ENCODE peak calls at places on chromosomes 11 and 22, in five cellular contexts. Z is A549, P is stomach, K is esophagus muscularis mucosa, O is tibial nerve. T is an unnamed sample.

GRCh38 chr11:10395196-10395897 is 59.7 kb upstream of the AMPD3 start:
- DNase-seq in Z (no peak), P (no peak), K (no peak), O (no peak), T (no peak)

GRCh38 chr11:96122601-96123044 is 198.7 kb upstream of the MTMR2 start:
- DNase-seq in Z (no peak), P (no peak), K (no peak), O (no peak), T (no peak)

GRCh38 chr22:30224161-30224857 is 22.2 kb downstream of the LIF start:
- DNase-seq in Z (peak), P (no peak), K (no peak), O (no peak), T (no peak)

GRCh38 chr11:32893947-32894827 is 1.6 kb downstream of the QSER1 start:
- DNase-seq in Z (peak), P (no peak), K (no peak), O (no peak), T (no peak)

GRCh38 chr22:46175631-46176030 is 25.3 kb downstream of the PPARA start:
- DNase-seq in Z (no peak), P (no peak), K (no peak), O (no peak), T (no peak)

GRCh38 chr11:130849215-130849568 is 67.1 kb downstream of the SNX19 start:
- DNase-seq in Z (no peak), P (no peak), K (no peak), O (no peak), T (no peak)

GRCh38 chr22:44838316-44839016 is 86.1 kb downstream of the ARHGAP8 start:
- DNase-seq in Z (no peak), P (no peak), K (no peak), O (no peak), T (peak)

GRCh38 chr22:26672060-26672471 is 14.7 kb downstream of the MIAT start:
- DNase-seq in Z (no peak), P (no peak), K (no peak), O (no peak), T (peak)

GRCh38 chr11:37370817-37371216 is 772.8 kb upstream of the RAG2 start:
- DNase-seq in Z (no peak), P (no peak), K (no peak), O (no peak), T (no peak)

GRCh38 chr22:28882545-28882877 is 861 bp upstream of the ZNRF3 start:
- DNase-seq in Z (no peak), P (no peak), K (no peak), O (no peak), T (no peak)

GRCh38 chr11:65793144-65793581 is 6.3 kb downstream of the OVOL1 start:
- DNase-seq in Z (no peak), P (peak), K (no peak), O (no peak), T (no peak)

GRCh38 chr11:44036811-44037657 is 10.7 kb upstream of the ACCSL start:
- DNase-seq in Z (peak), P (peak), K (peak), O (peak), T (peak)

GRCh38 chr11:72561856-72562255 is 112.4 kb downstream of the PDE2A start:
- DNase-seq in Z (no peak), P (no peak), K (peak), O (no peak), T (no peak)

GRCh38 chr22:25154686-25154999 is 45.0 kb upstream of the CRYBB3 start:
- DNase-seq in Z (no peak), P (no peak), K (no peak), O (no peak), T (no peak)

GRCh38 chr11:1082346-1082727 is 7.7 kb downstream of the MUC2 start:
- DNase-seq in Z (no peak), P (no peak), K (no peak), O (no peak), T (peak)

GRCh38 chr22:44685384-44686056 is 16.5 kb upstream of the PRR5 start:
- DNase-seq in Z (peak), P (peak), K (no peak), O (no peak), T (no peak)

GRCh38 chr22:21642584-21643448 is 714 bp downstream of the SDF2L1 start:
- DNase-seq in Z (peak), P (peak), K (no peak), O (no peak), T (peak)

GRCh38 chr22:46145361-46145851 is 4.9 kb upstream of the PPARA start:
- DNase-seq in Z (no peak), P (no peak), K (no peak), O (no peak), T (no peak)

GRCh38 chr11:59076876-59077571 is 9.1 kb upstream of the GLYATL1B start:
- DNase-seq in Z (no peak), P (no peak), K (peak), O (no peak), T (no peak)

GRCh38 chr11:96620464-96621044 is 230.7 kb downstream of the JRKL start:
- DNase-seq in Z (no peak), P (no peak), K (no peak), O (no peak), T (no peak)

GRCh38 chr11:57155838-57156583 is 25.7 kb upstream of the LRRC55 start:
- DNase-seq in Z (no peak), P (no peak), K (no peak), O (no peak), T (no peak)

GRCh38 chr11:44032304-44033085 is 15.3 kb upstream of the ACCSL start:
- DNase-seq in Z (no peak), P (no peak), K (peak), O (no peak), T (no peak)

GRCh38 chr11:76668362-76669155 is 2.0 kb downstream of the LRRC32 start:
- DNase-seq in Z (no peak), P (no peak), K (no peak), O (peak), T (no peak)

GRCh38 chr11:18772211-18772610 is 19.4 kb downstream of the PTPN5 start:
- DNase-seq in Z (no peak), P (no peak), K (no peak), O (no peak), T (no peak)

GRCh38 chr11:126310229-126310991 is 6.5 kb downstream of the DCPS start:
- DNase-seq in Z (peak), P (peak), K (peak), O (peak), T (peak)

GRCh38 chr11:128361451-128362020 is 225.8 kb downstream of the ETS1 start:
- DNase-seq in Z (no peak), P (peak), K (no peak), O (no peak), T (no peak)

GRCh38 chr11:64925536-64926449 is 1.3 kb downstream of the PPP2R5B start:
- DNase-seq in Z (no peak), P (no peak), K (no peak), O (no peak), T (peak)

GRCh38 chr11:117110294-117110950 is 12.2 kb upstream of the SIK3 start:
- DNase-seq in Z (no peak), P (no peak), K (no peak), O (no peak), T (no peak)

GRCh38 chr11:86487670-86488069 is 113.0 kb downstream of the CCDC81 start:
- DNase-seq in Z (no peak), P (no peak), K (no peak), O (no peak), T (no peak)

GRCh38 chr11:86490582-86490981 is 115.9 kb downstream of the CCDC81 start:
- DNase-seq in Z (no peak), P (no peak), K (no peak), O (no peak), T (no peak)

GRCh38 chr11:86486261-86487030 is 111.8 kb downstream of the CCDC81 start:
- DNase-seq in Z (no peak), P (no peak), K (no peak), O (no peak), T (no peak)

GRCh38 chr11:86489442-86489841 is 114.8 kb downstream of the CCDC81 start:
- DNase-seq in Z (no peak), P (no peak), K (no peak), O (no peak), T (no peak)

DNA sequence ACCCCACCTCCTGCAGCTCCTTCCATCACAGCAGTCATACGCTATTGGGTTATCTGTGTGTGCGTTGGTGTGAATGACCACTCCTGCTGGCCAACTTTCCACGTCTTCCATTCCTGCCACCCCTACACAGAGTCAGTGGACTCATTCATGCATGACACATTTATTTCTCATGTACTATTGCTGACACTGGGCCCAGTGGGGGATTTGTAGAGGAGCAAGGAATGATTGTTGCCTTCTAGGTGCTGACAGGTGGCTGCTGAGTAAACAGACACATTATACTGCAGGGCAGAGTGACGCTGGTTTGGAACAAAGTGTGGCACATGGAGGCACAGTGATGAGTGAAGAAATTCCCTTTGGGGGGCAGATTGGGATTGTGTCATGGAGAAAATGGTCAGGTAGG is 113.9 kb downstream of the CCDC81 start:
- DNase-seq in Z (no peak), P (no peak), K (no peak), O (no peak), T (no peak)
- TF ChIP-seq EP300 in Z (no peak), P (no peak), K (no peak), O (no peak), T (no peak)

GRCh38 chr11:69122337-69122641 is 33.4 kb upstream of the SMIM38 start:
- DNase-seq in Z (peak), P (no peak), K (no peak), O (no peak), T (no peak)

GRCh38 chr11:69125861-69126260 is 29.9 kb upstream of the SMIM38 start:
- DNase-seq in Z (no peak), P (no peak), K (no peak), O (no peak), T (peak)

GRCh38 chr11:69122642-69123431 is 32.9 kb upstream of the SMIM38 start:
- DNase-seq in Z (peak), P (peak), K (no peak), O (no peak), T (no peak)

GRCh38 chr11:69121621-69122336 is 34.0 kb upstream of the SMIM38 start:
- DNase-seq in Z (peak), P (no peak), K (no peak), O (no peak), T (no peak)

GRCh38 chr11:69123593-69124545 is 31.9 kb upstream of the SMIM38 start:
- DNase-seq in Z (no peak), P (no peak), K (no peak), O (no peak), T (no peak)
- H3K4me3 ChIP-seq in Z (peak), P (peak), K (no peak), O (no peak), T (no peak)

GRCh38 chr11:102560555-102561011 is 30.0 kb upstream of the MMP7 start:
- DNase-seq in Z (no peak), P (no peak), K (no peak), O (no peak), T (no peak)
- TF ChIP-seq EP300 in Z (no peak), P (no peak), K (no peak), O (peak), T (no peak)

GRCh38 chr22:42553475-42554361 is at the start of gene SERHL2:
- DNase-seq in Z (peak), P (peak), K (peak), O (peak), T (peak)
- H3K4me3 ChIP-seq in Z (peak), P (peak), K (peak), O (peak), T (peak)

DNA sequence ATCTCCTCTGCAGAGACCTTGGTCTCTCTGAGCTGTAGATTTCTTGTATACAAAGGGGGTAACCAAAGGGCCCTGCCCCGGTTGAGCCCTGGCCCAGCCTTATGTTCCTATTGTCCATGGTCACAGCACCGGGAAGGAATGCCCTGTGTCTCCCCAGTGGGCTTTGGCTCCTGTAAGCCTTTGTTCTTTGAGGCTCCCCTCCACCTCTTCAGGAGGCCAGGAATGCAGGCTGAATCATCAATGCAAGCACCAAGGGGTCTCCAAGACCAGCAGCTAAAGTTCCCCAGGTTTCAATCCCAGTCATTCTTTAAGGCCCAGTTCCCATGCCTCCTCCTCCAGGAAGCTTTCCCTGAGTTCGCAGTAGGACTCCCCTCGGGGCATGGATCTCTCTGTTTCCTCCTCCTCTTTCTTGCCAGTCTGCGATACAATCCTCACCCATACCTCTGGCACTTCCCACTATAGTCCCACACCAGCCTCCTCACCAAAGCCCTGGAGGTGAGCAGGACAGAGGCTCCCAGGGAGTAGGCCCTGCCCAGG is 29.2 kb upstream of the KLHL35 start:
- DNase-seq in Z (no peak), P (no peak), K (no peak), O (no peak), T (no peak)
- TF ChIP-seq EP300 in Z (no peak), P (no peak), K (no peak), O (no peak), T (no peak)

GRCh38 chr22:39663751-39664150 is 93.2 kb downstream of the CACNA1I start:
- DNase-seq in Z (no peak), P (peak), K (no peak), O (no peak), T (no peak)
- H3K4me3 ChIP-seq in Z (no peak), P (peak), K (no peak), O (no peak), T (no peak)

DNA sequence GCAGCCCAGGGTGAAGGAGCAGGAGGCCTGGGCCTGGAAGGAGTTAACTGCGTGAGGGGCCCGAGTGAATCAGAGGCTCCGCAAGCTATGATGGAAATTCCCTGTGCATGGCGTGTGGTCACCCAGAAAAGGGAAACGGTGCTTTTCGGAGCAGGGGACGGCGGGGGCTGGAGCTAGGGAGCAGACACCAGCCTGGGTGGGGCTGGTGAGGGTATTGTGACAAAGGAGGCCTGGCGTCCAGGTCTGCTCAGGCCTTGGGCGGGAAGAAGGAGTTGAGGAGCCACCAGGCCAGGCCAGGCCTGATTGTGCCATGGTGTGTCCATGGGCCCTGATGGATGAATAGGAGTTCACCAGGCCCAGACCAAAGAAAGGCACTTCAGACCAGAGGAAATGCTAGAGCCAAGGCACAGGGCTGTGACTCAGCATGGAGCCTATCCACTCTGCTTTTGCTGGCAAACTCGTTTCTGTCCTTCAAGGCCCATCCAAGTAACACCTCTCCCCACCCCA is 12.8 kb upstream of the SPI1 start:
- DNase-seq in Z (no peak), P (no peak), K (no peak), O (no peak), T (no peak)
- TF ChIP-seq EP300 in Z (no peak), P (no peak), K (no peak), O (no peak), T (no peak)

GRCh38 chr11:61756452-61757212 is 4.2 kb downstream of the MYRF start:
- DNase-seq in Z (peak), P (peak), K (no peak), O (no peak), T (no peak)
- H3K4me3 ChIP-seq in Z (peak), P (peak), K (no peak), O (no peak), T (no peak)

DNA sequence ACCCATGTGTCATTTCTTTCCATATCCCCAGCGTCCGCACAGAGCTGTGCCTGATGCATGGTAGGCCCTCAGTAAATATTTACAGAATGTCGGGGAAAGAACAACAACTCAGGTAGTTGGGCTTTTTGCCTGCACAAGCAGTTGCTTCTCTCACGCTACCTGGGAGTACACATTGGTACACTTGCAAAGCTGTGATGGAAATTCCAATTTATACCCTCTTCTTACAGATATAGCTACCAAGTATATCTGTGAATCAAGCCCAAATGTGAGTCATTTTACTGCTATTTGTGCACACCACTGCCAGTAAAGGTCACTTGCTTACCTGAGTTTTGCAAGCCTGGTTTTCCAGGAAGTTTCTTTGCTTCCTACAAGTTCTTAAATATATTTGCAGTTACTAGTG is 333.0 kb upstream of the NARS2 start:
- DNase-seq in Z (no peak), P (no peak), K (no peak), O (no peak), T (no peak)
- TF ChIP-seq EP300 in Z (no peak), P (no peak), K (no peak), O (no peak), T (no peak)